ENCODE peak calls at places on chromosomes 12 and 14, in four cellular contexts. One of them, this sample, is unnamed.

GRCh38 chr14:65371784-65372183 is 40.7 kb upstream of the FUT8 start:
- DNase-seq in HCT116: no peak
- DNase-seq in coronary artery: no peak
- DNase-seq in astrocyte of the spinal cord: no peak
- DNase-seq in this sample: no peak

GRCh38 chr14:97848351-97848980 is 1051.3 kb downstream of the VRK1 start:
- DNase-seq in HCT116: no peak
- DNase-seq in coronary artery: no peak
- DNase-seq in astrocyte of the spinal cord: no peak
- DNase-seq in this sample: no peak

GRCh38 chr14:68666206-68666730 is 126.6 kb downstream of the ZFP36L1 start:
- DNase-seq in HCT116: no peak
- DNase-seq in coronary artery: no peak
- DNase-seq in astrocyte of the spinal cord: no peak
- DNase-seq in this sample: no peak

GRCh38 chr12:6086316-6086715 is 38.2 kb downstream of the VWF start:
- DNase-seq in HCT116: no peak
- DNase-seq in coronary artery: no peak
- DNase-seq in astrocyte of the spinal cord: no peak
- DNase-seq in this sample: no peak

GRCh38 chr14:87522575-87522974 is 470.4 kb downstream of the GALC start:
- DNase-seq in HCT116: no peak
- DNase-seq in coronary artery: no peak
- DNase-seq in astrocyte of the spinal cord: no peak
- DNase-seq in this sample: peak

GRCh38 chr12:94140556-94140955 is 7.8 kb upstream of the PLXNC1 start:
- DNase-seq in HCT116: peak
- DNase-seq in coronary artery: no peak
- DNase-seq in astrocyte of the spinal cord: no peak
- DNase-seq in this sample: no peak

GRCh38 chr14:63155511-63156189 is 48.6 kb upstream of the RHOJ start:
- DNase-seq in HCT116: no peak
- DNase-seq in coronary artery: no peak
- DNase-seq in astrocyte of the spinal cord: peak
- DNase-seq in this sample: no peak

GRCh38 chr12:65825573-65826512 is 1.6 kb downstream of the HMGA2 start:
- DNase-seq in HCT116: no peak
- DNase-seq in coronary artery: no peak
- DNase-seq in astrocyte of the spinal cord: no peak
- DNase-seq in this sample: no peak

GRCh38 chr12:6430124-6430989 is 14.4 kb upstream of the CD27 start:
- DNase-seq in HCT116: peak
- DNase-seq in coronary artery: peak
- DNase-seq in astrocyte of the spinal cord: peak
- DNase-seq in this sample: peak

GRCh38 chr14:31278883-31279282 is 71.3 kb upstream of the HECTD1 start:
- DNase-seq in HCT116: no peak
- DNase-seq in coronary artery: no peak
- DNase-seq in astrocyte of the spinal cord: no peak
- DNase-seq in this sample: no peak

GRCh38 chr14:59055439-59056045 is 132.9 kb upstream of the DAAM1 start:
- DNase-seq in HCT116: peak
- DNase-seq in coronary artery: no peak
- DNase-seq in astrocyte of the spinal cord: peak
- DNase-seq in this sample: peak

GRCh38 chr12:49863946-49864816 is 21.3 kb upstream of the BCDIN3D start:
- DNase-seq in HCT116: no peak
- DNase-seq in coronary artery: peak
- DNase-seq in astrocyte of the spinal cord: no peak
- DNase-seq in this sample: no peak

DNA sequence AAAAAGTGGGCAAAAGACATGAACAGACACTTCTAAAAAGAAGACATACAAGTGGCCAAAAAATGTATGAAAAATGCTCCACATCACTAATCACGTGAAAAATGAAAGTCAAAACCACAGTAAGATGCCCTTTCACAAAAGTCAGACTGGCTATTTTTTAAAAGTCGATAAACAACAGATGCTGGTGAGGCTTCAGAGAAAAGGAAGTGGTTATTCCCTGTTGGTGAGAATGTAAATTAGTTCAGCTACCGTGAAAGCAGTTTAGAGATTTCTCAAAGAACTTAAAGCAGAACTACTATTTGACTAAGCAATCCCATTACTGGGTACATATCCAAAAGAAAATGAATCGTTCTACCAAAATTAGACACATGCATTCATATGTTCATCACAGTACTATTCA is 237.0 kb downstream of the KIF21A start:
- DNase-seq in HCT116: no peak
- DNase-seq in coronary artery: no peak
- DNase-seq in astrocyte of the spinal cord: no peak
- DNase-seq in this sample: no peak
- H3K4me3 ChIP-seq in HCT116: no peak
- H3K4me3 ChIP-seq in coronary artery: no peak
- H3K4me3 ChIP-seq in astrocyte of the spinal cord: no peak
- H3K4me3 ChIP-seq in this sample: no peak

GRCh38 chr14:77212097-77212873 is 30.7 kb downstream of the TMEM63C start:
- DNase-seq in HCT116: no peak
- DNase-seq in coronary artery: no peak
- DNase-seq in astrocyte of the spinal cord: no peak
- DNase-seq in this sample: no peak

GRCh38 chr14:77208979-77209318 is 27.4 kb downstream of the TMEM63C start:
- DNase-seq in HCT116: no peak
- DNase-seq in coronary artery: no peak
- DNase-seq in astrocyte of the spinal cord: no peak
- DNase-seq in this sample: no peak

GRCh38 chr14:77214216-77214615 is 32.6 kb downstream of the TMEM63C start:
- DNase-seq in HCT116: no peak
- DNase-seq in coronary artery: no peak
- DNase-seq in astrocyte of the spinal cord: no peak
- DNase-seq in this sample: no peak

GRCh38 chr14:77213657-77214016 is 32.0 kb downstream of the TMEM63C start:
- DNase-seq in HCT116: no peak
- DNase-seq in coronary artery: no peak
- DNase-seq in astrocyte of the spinal cord: no peak
- DNase-seq in this sample: no peak

DNA sequence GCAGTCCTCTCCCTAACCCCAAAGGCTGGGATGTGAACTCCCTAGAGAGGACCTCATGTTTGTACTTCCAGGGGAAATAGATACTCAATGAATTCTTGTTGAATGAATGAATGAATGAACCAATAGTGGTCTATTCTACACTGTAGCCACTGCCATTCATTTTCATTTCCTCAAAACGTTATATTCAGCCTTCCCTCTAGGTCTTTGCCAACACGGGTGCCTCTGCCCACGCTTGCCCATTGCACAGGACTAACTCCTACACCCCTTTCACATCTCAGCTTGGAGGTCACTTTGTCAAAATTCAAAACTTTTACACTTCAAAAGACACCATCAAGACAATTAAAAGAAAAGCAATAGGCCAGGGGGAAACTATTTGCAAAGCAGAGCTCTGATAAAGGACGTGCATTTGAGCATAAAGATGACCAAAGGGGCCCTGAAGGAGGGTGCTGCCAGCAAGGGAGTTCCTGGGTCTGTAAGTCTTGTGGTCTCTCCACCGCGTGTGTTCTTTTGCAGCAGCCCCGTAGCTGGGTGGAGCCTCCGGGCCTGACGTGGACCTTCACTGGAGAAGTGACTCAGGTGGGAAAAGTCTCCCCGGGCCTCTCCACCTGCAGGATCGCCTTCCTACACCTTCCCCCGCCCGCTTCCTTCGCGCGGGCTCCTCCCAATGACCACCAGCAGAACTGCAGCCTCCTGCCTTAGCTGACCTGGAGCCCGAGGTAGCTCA is 31.5 kb downstream of the TMEM63C start:
- DNase-seq in HCT116: peak
- DNase-seq in coronary artery: no peak
- DNase-seq in astrocyte of the spinal cord: peak
- DNase-seq in this sample: no peak
- TF ChIP-seq CTCF in HCT116: peak
- TF ChIP-seq CTCF in coronary artery: no peak
- TF ChIP-seq CTCF in astrocyte of the spinal cord: peak
- TF ChIP-seq CTCF in this sample: peak

DNA sequence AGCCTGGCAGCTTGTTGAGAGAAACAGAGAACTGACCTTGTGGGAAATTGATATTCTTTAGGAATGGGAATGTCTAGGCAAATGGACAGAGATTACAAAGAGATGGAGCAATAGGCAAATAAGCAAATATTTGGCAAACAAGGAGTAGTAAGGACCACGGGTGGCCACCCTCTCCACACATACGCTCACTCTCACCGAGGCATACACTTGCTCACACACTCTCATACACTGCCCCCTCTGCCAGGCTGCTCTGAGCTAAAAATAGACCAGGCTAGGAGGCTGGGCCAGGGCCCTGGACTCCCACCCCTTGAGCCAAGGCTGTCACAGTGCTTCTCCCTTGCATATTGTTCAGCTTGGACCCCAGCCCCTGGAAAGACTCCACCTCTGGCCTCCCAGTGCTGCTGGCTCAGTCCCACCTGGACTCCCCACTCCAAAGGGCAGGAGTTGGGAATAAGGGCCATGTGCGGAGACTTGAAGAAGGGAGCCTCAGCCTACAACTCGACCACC is 1.1 kb downstream of the PPP1R1A start:
- DNase-seq in HCT116: no peak
- DNase-seq in coronary artery: peak
- DNase-seq in astrocyte of the spinal cord: no peak
- DNase-seq in this sample: no peak
- H3K4me3 ChIP-seq in HCT116: no peak
- H3K4me3 ChIP-seq in coronary artery: peak
- H3K4me3 ChIP-seq in astrocyte of the spinal cord: no peak
- H3K4me3 ChIP-seq in this sample: no peak

DNA sequence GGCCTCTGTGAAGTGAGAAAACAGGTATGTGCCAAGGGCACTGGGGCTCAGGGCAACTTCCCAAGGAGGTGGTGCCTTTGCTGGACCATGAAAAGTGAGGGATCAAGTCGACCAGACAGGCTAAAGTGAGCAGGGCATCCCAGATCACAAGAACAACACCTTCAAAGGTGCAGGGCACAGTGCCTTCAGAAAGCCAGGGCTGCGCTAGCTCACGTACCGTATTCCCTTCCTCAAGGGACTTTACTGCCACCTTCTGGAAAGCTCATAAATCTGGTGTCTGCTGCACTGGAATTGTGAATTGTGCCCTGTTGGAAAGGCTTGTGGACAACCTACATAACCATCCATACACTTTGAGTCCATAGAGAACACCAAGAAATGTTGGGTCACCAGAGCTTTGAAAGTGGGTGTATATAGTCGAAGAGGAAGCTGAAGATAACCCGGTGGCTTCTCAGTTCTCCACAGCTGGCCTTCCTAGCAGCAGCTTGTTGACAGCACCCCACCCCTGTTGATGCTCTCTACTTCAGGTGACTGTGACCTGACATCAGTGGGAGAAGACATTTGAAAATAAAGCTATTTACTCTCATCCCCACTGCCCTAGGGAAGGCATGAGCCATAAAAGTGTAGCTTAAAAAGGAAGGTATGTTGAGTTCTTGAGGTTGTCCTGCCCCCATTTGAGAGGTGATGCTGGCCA is 24.5 kb downstream of the FIGNL2 start:
- DNase-seq in HCT116: peak
- DNase-seq in coronary artery: no peak
- DNase-seq in astrocyte of the spinal cord: peak
- DNase-seq in this sample: peak
- TF ChIP-seq CTCF in HCT116: peak
- TF ChIP-seq CTCF in coronary artery: peak
- TF ChIP-seq CTCF in astrocyte of the spinal cord: peak
- TF ChIP-seq CTCF in this sample: peak

GRCh38 chr14:89428163-89428523 is 11.1 kb upstream of the FOXN3 start:
- DNase-seq in HCT116: no peak
- DNase-seq in coronary artery: no peak
- DNase-seq in astrocyte of the spinal cord: no peak
- DNase-seq in this sample: no peak
- H3K4me3 ChIP-seq in HCT116: no peak
- H3K4me3 ChIP-seq in coronary artery: peak
- H3K4me3 ChIP-seq in astrocyte of the spinal cord: no peak
- H3K4me3 ChIP-seq in this sample: no peak

GRCh38 chr12:69985656-69986055 is 160.6 kb downstream of the MYRFL start:
- DNase-seq in HCT116: peak
- DNase-seq in coronary artery: no peak
- DNase-seq in astrocyte of the spinal cord: no peak
- DNase-seq in this sample: no peak
- TF ChIP-seq CTCF in HCT116: peak
- TF ChIP-seq CTCF in coronary artery: no peak
- TF ChIP-seq CTCF in astrocyte of the spinal cord: peak
- TF ChIP-seq CTCF in this sample: peak

DNA sequence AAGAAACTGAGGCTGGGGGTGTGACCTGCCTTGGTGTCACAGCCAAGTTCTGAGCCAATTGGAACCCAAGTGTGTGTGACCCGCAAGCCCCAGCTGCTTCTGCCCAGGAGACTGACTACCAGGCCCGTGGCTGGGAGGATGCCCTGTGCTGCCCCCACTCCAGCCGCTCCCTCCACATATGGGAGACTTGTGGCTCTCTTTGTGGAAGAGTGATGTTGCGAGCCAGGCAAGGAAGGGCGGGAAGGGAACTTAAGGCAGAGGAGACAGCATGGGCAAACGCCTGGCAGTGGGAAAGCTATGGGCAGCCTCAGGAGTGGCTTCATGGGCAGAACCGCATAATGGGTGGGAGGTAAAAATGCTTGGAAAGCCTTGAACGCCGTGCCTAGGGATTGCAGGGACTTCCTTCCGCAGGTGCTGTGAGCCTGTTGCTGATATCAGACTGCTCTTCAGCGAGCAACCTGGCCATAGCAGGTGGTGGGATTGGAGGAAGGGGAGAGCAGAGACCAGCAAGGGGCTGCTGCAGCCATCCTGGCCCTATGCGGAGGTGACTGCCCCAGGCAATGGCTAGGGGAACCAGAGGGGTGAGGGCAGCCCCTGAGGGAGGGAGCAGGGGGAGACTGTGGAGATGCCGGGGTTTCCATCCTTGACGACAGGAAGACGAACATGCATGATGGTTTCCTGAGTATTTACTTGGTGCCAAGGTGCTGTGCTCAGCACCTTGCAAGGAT is 115.7 kb downstream of the LGMN start:
- DNase-seq in HCT116: no peak
- DNase-seq in coronary artery: no peak
- DNase-seq in astrocyte of the spinal cord: no peak
- DNase-seq in this sample: no peak
- H3K4me3 ChIP-seq in HCT116: no peak
- H3K4me3 ChIP-seq in coronary artery: no peak
- H3K4me3 ChIP-seq in astrocyte of the spinal cord: no peak
- H3K4me3 ChIP-seq in this sample: no peak

DNA sequence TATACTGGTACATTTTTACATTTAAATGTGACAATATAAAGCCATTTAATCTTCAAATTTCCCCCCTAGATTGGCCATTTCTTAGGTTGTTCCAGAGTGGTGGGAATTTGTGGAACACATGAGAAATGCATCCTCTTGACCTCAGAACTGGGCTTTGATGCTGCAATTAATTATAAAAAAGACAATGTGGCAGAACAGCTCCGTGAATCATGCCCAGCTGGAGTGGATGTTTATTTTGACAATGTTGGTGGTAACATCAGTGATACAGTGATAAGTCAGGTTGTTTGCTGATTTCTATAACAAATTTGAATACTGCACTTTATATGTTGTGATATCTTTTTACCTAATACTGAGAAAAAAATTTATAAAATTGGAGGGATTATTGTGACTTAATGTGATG is 7.6 kb upstream of the ZNF410 start:
- DNase-seq in HCT116: no peak
- DNase-seq in coronary artery: no peak
- DNase-seq in astrocyte of the spinal cord: no peak
- DNase-seq in this sample: no peak
- TF ChIP-seq CTCF in HCT116: no peak
- TF ChIP-seq CTCF in coronary artery: no peak
- TF ChIP-seq CTCF in astrocyte of the spinal cord: no peak
- TF ChIP-seq CTCF in this sample: no peak

This sample was measured in LNCaP clone FGC.